ENCODE peak calls at places on chromosome 5, in seven cellular contexts. S is aorta, A is mesenchymal stem cell, M is IMR-90, C is lower lobe of right lung, J is brain microvascular endothelial cell, D is fibroblast of lung. E is an unnamed sample.

GRCh38 chr5:38650540-38651275 is 94.3 kb upstream of the LIFR start:
- DNase-seq in S (no peak), A (peak; percentile 58), M (peak; percentile 20), C (no peak), J (peak; percentile 64), D (peak; percentile 54), E (no peak)

GRCh38 chr5:180682560-180682959 is 33.2 kb upstream of the FLT4 start:
- DNase-seq in S (no peak), A (no peak), M (no peak), C (no peak), J (no peak), D (no peak), E (no peak)

GRCh38 chr5:9173281-9174048 is 372.4 kb downstream of the SEMA5A start:
- DNase-seq in S (no peak), A (peak; percentile 71), M (peak; percentile 66), C (no peak), J (peak; percentile 80), D (peak; percentile 40), E (no peak)

GRCh38 chr5:177431317-177432142 is 5.1 kb downstream of the GRK6 start:
- DNase-seq in S (peak; percentile 60), A (no peak), M (no peak), C (peak; percentile 75), J (no peak), D (no peak), E (no peak)

GRCh38 chr5:147310059-147310704 is 75.4 kb downstream of the STK32A start:
- DNase-seq in S (peak; percentile 87), A (peak; percentile 20), M (peak; percentile 6), C (peak; percentile 82), J (peak; percentile 11), D (peak; percentile 85), E (no peak)

GRCh38 chr5:150412319-150413175 is at the start of gene CD74:
- DNase-seq in S (peak; percentile 94), A (peak; percentile 42), M (peak; percentile 20), C (peak; percentile 96), J (peak; percentile 45), D (peak; percentile 27), E (peak; percentile 63)

GRCh38 chr5:7815757-7816534 is 35.0 kb downstream of the CFAP90 start:
- DNase-seq in S (peak; percentile 90), A (peak; percentile 64), M (peak; percentile 39), C (peak; percentile 86), J (peak; percentile 48), D (peak; percentile 61), E (peak; percentile 74)

GRCh38 chr5:66896207-66896606 is 300.0 kb downstream of the MAST4 start:
- DNase-seq in S (no peak), A (no peak), M (peak; percentile 82), C (no peak), J (peak; percentile 21), D (peak; percentile 87), E (no peak)

GRCh38 chr5:105167092-105167491 is 1604.5 kb upstream of the NUDT12 start:
- DNase-seq in S (no peak), A (no peak), M (no peak), C (no peak), J (no peak), D (no peak), E (no peak)

GRCh38 chr5:161084108-161084507 is 232.1 kb upstream of the ATP10B start:
- DNase-seq in S (no peak), A (no peak), M (no peak), C (no peak), J (no peak), D (no peak), E (no peak)

GRCh38 chr5:122295138-122295537 is 16.9 kb upstream of the SNCAIP start:
- DNase-seq in S (no peak), A (no peak), M (no peak), C (no peak), J (no peak), D (no peak), E (no peak)

GRCh38 chr5:40552981-40553380 is 126.7 kb upstream of the PTGER4 start:
- DNase-seq in S (no peak), A (no peak), M (peak; percentile 21), C (no peak), J (peak; percentile 26), D (peak; percentile 19), E (no peak)

GRCh38 chr5:10863763-10864383 is 102.8 kb upstream of the DAP start:
- DNase-seq in S (peak; percentile 70), A (peak; percentile 46), M (peak; percentile 36), C (no peak), J (peak; percentile 65), D (peak; percentile 37), E (peak; percentile 43)

GRCh38 chr5:14628346-14628745 is 36.2 kb upstream of the OTULIN start:
- DNase-seq in S (peak; percentile 56), A (peak; percentile 63), M (peak; percentile 64), C (no peak), J (peak; percentile 50), D (peak; percentile 53), E (peak; percentile 36)

GRCh38 chr5:168106008-168106761 is 185.3 kb upstream of the WWC1 start:
- DNase-seq in S (no peak), A (no peak), M (peak; percentile 20), C (no peak), J (no peak), D (peak; percentile 95), E (no peak)

GRCh38 chr5:172902497-172903472 is 56.4 kb upstream of the RPL26L1 start:
- DNase-seq in S (peak; percentile 86), A (peak; percentile 91), M (peak; percentile 99), C (peak; percentile 91), J (peak; percentile 97), D (peak; percentile 99), E (peak; percentile 67)

GRCh38 chr5:95620870-95621838 is 1.3 kb downstream of the GPR150 start:
- DNase-seq in S (peak; percentile 52), A (peak; percentile 43), M (no peak), C (peak; percentile 53), J (no peak), D (peak; percentile 30), E (no peak)

GRCh38 chr5:179780343-179780742 is 13.4 kb upstream of the LTC4S start:
- DNase-seq in S (peak; percentile 55), A (no peak), M (no peak), C (peak; percentile 74), J (no peak), D (no peak), E (no peak)

GRCh38 chr5:1931590-1932138 is 48.9 kb upstream of the IRX4 start:
- DNase-seq in S (no peak), A (no peak), M (no peak), C (no peak), J (no peak), D (no peak), E (no peak)

GRCh38 chr5:145887217-145887616 is 14.4 kb upstream of the GRXCR2 start:
- DNase-seq in S (no peak), A (no peak), M (no peak), C (no peak), J (no peak), D (no peak), E (no peak)

GRCh38 chr5:132420706-132421272 is 51.3 kb downstream of the SLC22A5 start:
- DNase-seq in S (peak; percentile 58), A (no peak), M (no peak), C (no peak), J (no peak), D (no peak), E (no peak)

GRCh38 chr5:18792145-18792544 is 1157.9 kb downstream of the TAF11L14 start:
- DNase-seq in S (no peak), A (no peak), M (no peak), C (no peak), J (no peak), D (peak; percentile 21), E (no peak)

GRCh38 chr5:159928122-159928960 is 12.1 kb downstream of the ADRA1B start:
- DNase-seq in S (peak; percentile 59), A (peak; percentile 59), M (peak; percentile 90), C (peak; percentile 49), J (peak; percentile 79), D (peak; percentile 90), E (no peak)

GRCh38 chr5:172443441-172444109 is 10.8 kb downstream of the SH3PXD2B start:
- DNase-seq in S (peak; percentile 87), A (peak; percentile 86), M (peak; percentile 98), C (peak; percentile 69), J (peak; percentile 94), D (peak; percentile 98), E (peak; percentile 74)

GRCh38 chr5:137935190-137935589 is 45.9 kb downstream of the PKD2L2 start:
- DNase-seq in S (no peak), A (no peak), M (no peak), C (no peak), J (no peak), D (no peak), E (no peak)

GRCh38 chr5:57338068-57338848 is 144.4 kb downstream of the ACTBL2 start:
- DNase-seq in S (no peak), A (no peak), M (no peak), C (no peak), J (no peak), D (peak; percentile 21), E (no peak)

GRCh38 chr5:177526791-177527190 is 10.0 kb upstream of the DDX41 start:
- DNase-seq in S (peak; percentile 9), A (no peak), M (no peak), C (no peak), J (no peak), D (no peak), E (no peak)

GRCh38 chr5:64836190-64836750 is 67.5 kb downstream of the CWC27 start:
- DNase-seq in S (no peak), A (no peak), M (peak; percentile 19), C (no peak), J (no peak), D (peak; percentile 17), E (no peak)
- H3K27ac ChIP-seq in S (no peak overlapping the region), A (no peak overlapping the region), M (no peak overlapping the region), C (no peak overlapping the region), J (peak overlapping the region; percentile 17), D (no peak overlapping the region), E (no peak overlapping the region)

DNA sequence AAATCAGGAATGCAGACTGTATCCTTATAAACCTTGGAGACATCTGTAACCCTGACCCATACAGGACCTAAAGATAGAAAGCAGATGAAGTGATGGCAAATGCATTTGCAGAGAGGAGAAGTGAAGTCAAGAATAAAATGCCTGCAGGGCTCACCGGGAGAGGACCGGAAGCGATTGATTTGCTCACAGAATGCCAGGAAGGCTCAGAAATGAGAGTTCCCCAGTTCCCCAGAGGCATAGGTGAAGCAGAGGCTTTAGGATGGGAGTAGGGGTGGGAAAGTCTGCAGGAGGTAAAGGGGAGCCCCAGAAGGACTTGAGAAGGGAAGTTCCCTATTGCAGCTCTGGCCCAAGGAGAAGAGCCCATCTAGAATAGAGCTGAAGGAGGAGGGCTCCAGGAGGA is 63.9 kb upstream of the TNFAIP8 start:
- DNase-seq in S (no peak), A (no peak), M (no peak), C (no peak), J (no peak), D (no peak), E (no peak)
- H3K27ac ChIP-seq in S (peak overlapping the region; percentile 64), A (peak overlapping the region; percentile 20), M (no peak overlapping the region), C (no peak overlapping the region), J (no peak overlapping the region), D (no peak overlapping the region), E (no peak overlapping the region)

GRCh38 chr5:17267099-17267498 is 49.7 kb downstream of the BASP1 start:
- DNase-seq in S (no peak), A (no peak), M (peak; percentile 65), C (no peak), J (no peak), D (no peak), E (no peak)
- H3K27ac ChIP-seq in S (no peak overlapping the region), A (no peak overlapping the region), M (peak overlapping the region; percentile 1), C (no peak overlapping the region), J (no peak overlapping the region), D (no peak overlapping the region), E (no peak overlapping the region)

DNA sequence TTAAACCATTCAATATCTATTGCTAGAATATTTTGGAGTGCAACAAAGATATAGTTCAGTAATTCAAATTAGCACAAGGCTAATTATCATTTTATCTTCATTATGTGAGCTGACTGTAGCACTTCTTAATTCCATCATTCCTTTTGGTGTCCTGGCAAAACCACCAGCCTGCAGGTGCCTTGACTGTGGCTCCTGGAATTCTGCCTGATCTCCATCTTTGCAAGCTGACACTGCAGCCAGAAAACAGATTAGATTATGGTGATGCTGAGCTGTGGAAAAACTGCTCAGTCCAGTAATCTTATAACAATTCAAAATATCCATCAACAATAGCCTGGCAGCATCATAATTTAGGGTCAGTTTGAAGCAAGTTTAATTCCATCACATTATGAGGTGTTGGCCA is 919.5 kb downstream of the DTWD2 start:
- DNase-seq in S (no peak), A (no peak), M (no peak), C (no peak), J (no peak), D (no peak), E (no peak)
- H3K27ac ChIP-seq in S (no peak overlapping the region), A (no peak overlapping the region), M (no peak overlapping the region), C (no peak overlapping the region), J (no peak overlapping the region), D (no peak overlapping the region), E (no peak overlapping the region)

E was measured in tibial nerve.